ENCODE peak calls at places on chromosomes 11 and 22, in nine cellular contexts. N is nephron progenitor cell, I is kidney, O is thoracic aorta, K is keratinocyte, J is testis, U is colonic mucosa, Q is fibroblast of mammary gland, B is tibial nerve. M is an unnamed sample.

GRCh38 chr11:122059565-122059964 is 56.5 kb downstream of the BLID start:
- DNase-seq in B (no peak), I (no peak), J (no peak), N (no peak), K (no peak), O (no peak), U (no peak), Q (no peak), M (no peak)

GRCh38 chr22:23533328-23533762 is 46.7 kb downstream of the IGLL1 start:
- DNase-seq in O (no peak), N (peak), U (no peak), K (no peak), I (peak), J (no peak), Q (no peak), B (no peak), M (peak)

GRCh38 chr11:85783758-85784157 is 27.2 kb downstream of the SYTL2 start:
- DNase-seq in O (no peak), Q (no peak), N (no peak), I (no peak), B (no peak), J (no peak), K (no peak), U (no peak), M (no peak)

GRCh38 chr11:99260696-99261095 is 239.9 kb downstream of the CNTN5 start:
- DNase-seq in J (no peak), N (no peak), I (no peak), B (no peak), K (no peak), O (no peak), U (no peak), Q (no peak), M (no peak)

GRCh38 chr11:61695917-61696316 is 15.7 kb downstream of the DAGLA start:
- DNase-seq in K (peak), J (peak), N (no peak), Q (peak), B (peak), I (peak), O (peak), U (peak), M (no peak)

GRCh38 chr22:27206001-27206746 is 548.8 kb downstream of the MIAT start:
- DNase-seq in K (no peak), U (no peak), B (no peak), O (no peak), N (no peak), Q (no peak), I (no peak), J (no peak), M (no peak)

GRCh38 chr11:7341551-7341950 is 89.8 kb downstream of the SYT9 start:
- DNase-seq in N (no peak), U (no peak), I (no peak), K (no peak), Q (no peak), O (no peak), B (no peak), J (no peak), M (no peak)

GRCh38 chr22:24284747-24285203 is 14.1 kb downstream of the SPECC1L start:
- DNase-seq in B (no peak), Q (peak), K (no peak), N (no peak), J (no peak), O (no peak), I (no peak), U (no peak), M (no peak)

GRCh38 chr11:128375941-128376340 is 211.4 kb downstream of the ETS1 start:
- DNase-seq in Q (no peak), O (no peak), B (no peak), N (no peak), K (no peak), U (no peak), I (no peak), J (no peak), M (no peak)

GRCh38 chr11:43278302-43278956 is 33.4 kb upstream of the API5 start:
- DNase-seq in J (no peak), Q (peak), B (no peak), N (no peak), O (no peak), I (no peak), K (no peak), U (no peak), M (no peak)

GRCh38 chr11:57370251-57370650 is 10.7 kb downstream of the PRG3 start:
- DNase-seq in K (peak), O (no peak), I (no peak), B (no peak), J (no peak), U (no peak), Q (peak), N (no peak), M (no peak)

GRCh38 chr11:67463186-67463585 is 5.9 kb downstream of the TMEM134 start:
- DNase-seq in Q (no peak), J (no peak), B (no peak), I (peak), O (no peak), U (no peak), K (no peak), N (no peak), M (no peak)

GRCh38 chr11:72981067-72981466 is 161.1 kb downstream of the FCHSD2 start:
- DNase-seq in I (no peak), U (no peak), K (no peak), N (no peak), B (no peak), J (no peak), Q (no peak), O (no peak), M (no peak)

GRCh38 chr22:45211848-45212247 is 28.8 kb downstream of the KIAA0930 start:
- DNase-seq in K (no peak), J (no peak), U (no peak), O (no peak), I (peak), B (no peak), Q (peak), N (no peak), M (no peak)

GRCh38 chr11:123624974-123625373 is 29.4 kb downstream of the SCN3B start:
- DNase-seq in N (no peak), I (no peak), O (no peak), K (no peak), U (no peak), B (no peak), J (no peak), Q (peak), M (no peak)

GRCh38 chr11:103222801-103223200 is 113.6 kb downstream of the DYNC2H1 start:
- DNase-seq in O (no peak), J (no peak), B (no peak), K (no peak), I (no peak), U (no peak), Q (peak), N (no peak), M (no peak)

GRCh38 chr22:49753961-49754673 is 73.6 kb downstream of the BRD1 start:
- DNase-seq in U (no peak), N (no peak), Q (no peak), J (no peak), B (no peak), I (no peak), O (no peak), K (no peak), M (no peak)

DNA sequence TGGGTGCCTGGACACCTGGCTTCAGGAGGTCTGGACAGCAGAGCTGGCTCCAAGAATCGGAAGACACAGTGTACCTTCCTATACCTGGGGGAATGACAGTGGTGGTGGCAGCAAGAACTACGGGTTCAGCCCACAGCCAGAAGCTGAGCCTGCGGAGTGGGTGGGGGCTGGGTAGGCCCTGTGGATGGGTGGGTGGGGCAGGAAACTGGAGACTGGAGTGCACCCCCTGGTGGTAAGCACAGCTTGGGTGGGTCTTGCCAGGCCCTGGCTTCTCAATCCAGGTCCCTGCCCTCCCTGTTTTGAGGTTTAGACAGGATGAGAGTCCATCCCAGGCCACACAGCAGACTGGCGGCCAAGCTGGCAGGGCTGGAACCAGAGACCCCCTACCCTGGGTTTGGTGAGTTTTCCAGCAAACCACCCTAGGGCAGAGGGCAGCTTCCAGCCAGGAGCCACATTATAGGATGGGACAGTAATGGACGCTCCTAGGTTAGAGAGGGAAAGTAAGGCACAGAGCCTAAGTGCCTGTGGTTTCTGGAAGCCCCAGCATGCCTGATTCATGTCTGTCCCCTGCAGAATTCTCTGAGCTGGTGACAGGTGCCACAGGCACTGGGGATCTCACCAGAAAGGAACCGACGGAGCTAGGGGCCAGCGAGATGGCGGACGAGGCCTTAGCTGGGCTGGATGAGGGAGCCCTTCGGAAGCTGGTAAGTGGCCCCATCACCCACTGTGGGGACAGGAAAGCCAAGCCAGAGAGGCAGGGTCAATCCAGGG is 1.7 kb downstream of the SMTN start:
- DNase-seq in J (peak), I (peak), B (no peak), K (no peak), U (peak), O (no peak), N (peak), Q (peak), M (no peak)
- TF ChIP-seq CTCF in J (peak), I (peak), B (peak), K (peak), U (peak), O (peak), N (peak), Q (peak), M (peak)

GRCh38 chr11:70080763-70081162 is 2.6 kb downstream of the ANO1 start:
- DNase-seq in I (peak), B (no peak), O (no peak), K (peak), N (no peak), U (no peak), Q (no peak), J (no peak), M (no peak)

GRCh38 chr11:70085815-70086769 is 8.0 kb downstream of the ANO1 start:
- DNase-seq in O (no peak), J (no peak), Q (no peak), I (no peak), B (no peak), N (no peak), U (no peak), K (no peak), M (no peak)

GRCh38 chr11:70084046-70084984 is 6.2 kb downstream of the ANO1 start:
- DNase-seq in B (no peak), J (no peak), U (no peak), O (no peak), N (no peak), K (no peak), I (no peak), Q (no peak), M (no peak)

GRCh38 chr11:70079691-70080090 is 1.6 kb downstream of the ANO1 start:
- DNase-seq in Q (no peak), J (no peak), O (no peak), B (no peak), K (no peak), U (no peak), I (peak), N (no peak), M (no peak)

GRCh38 chr11:70082829-70083228 is 4.7 kb downstream of the ANO1 start:
- DNase-seq in N (no peak), J (no peak), U (no peak), I (no peak), Q (no peak), B (no peak), O (no peak), K (no peak), M (no peak)
- TF ChIP-seq CTCF in N (peak), J (no peak), U (no peak), I (no peak), Q (peak), B (no peak), O (no peak), K (peak), M (no peak)

GRCh38 chr11:16613401-16614381 is 124.8 kb upstream of the C11orf58 start:
- DNase-seq in K (no peak), N (peak), J (peak), Q (peak), U (peak), B (peak), I (peak), O (no peak), M (peak)
- TF ChIP-seq CTCF in K (peak), N (peak), J (peak), Q (peak), U (peak), B (peak), I (peak), O (peak), M (peak)

GRCh38 chr22:31083377-31083768 is 2.3 kb downstream of the SMTN start:
- DNase-seq in J (no peak), Q (no peak), I (peak), N (no peak), O (no peak), B (no peak), U (peak), K (no peak), M (no peak)

GRCh38 chr22:31085928-31086327 is 4.8 kb downstream of the SMTN start:
- DNase-seq in Q (no peak), N (no peak), K (no peak), O (no peak), B (no peak), I (no peak), U (no peak), J (no peak), M (no peak)

GRCh38 chr22:31085493-31085824 is 4.3 kb downstream of the SMTN start:
- DNase-seq in O (no peak), I (no peak), K (no peak), J (peak), Q (no peak), B (no peak), U (peak), N (no peak), M (no peak)

GRCh38 chr22:31083923-31084810 is 3.0 kb downstream of the SMTN start:
- DNase-seq in N (no peak), Q (no peak), I (no peak), K (no peak), U (peak), B (no peak), J (no peak), O (no peak), M (no peak)

GRCh38 chr22:31084811-31085492 is 3.8 kb downstream of the SMTN start:
- DNase-seq in Q (peak), O (peak), J (peak), B (peak), U (peak), I (peak), N (peak), K (no peak), M (peak)
- TF ChIP-seq CTCF in Q (peak), O (peak), J (peak), B (peak), U (peak), I (peak), N (peak), K (no peak), M (peak)

M was measured in D721Med.